ENCODE peak calls at places on chromosomes 3 and 15, in nine cellular contexts. R is heart left ventricle; L is IMR-90; W is AML-193; B is activated naive CD4-positive, alpha-beta T cell treated with anti-CD3 and anti-CD28 coated beads, Interleukin-2, amount 50 U/mL, for 72 hours; S is left colon; G is Calu3; E is activated CD4-positive, alpha-beta T cell treated with anti-CD3 and anti-CD28 coated beads, Interleukin-2, amount 10 ng/mL, durations not matched to agents 7 days and 5 days; X is BE2C. H is an unnamed sample.

GRCh38 chr3:1600206-1600605 is 498.5 kb upstream of the CNTN4 start:
- DNase-seq in R (no peak), L (no peak), W (no peak), B (no peak), S (no peak), G (no peak), E (no peak), X (no peak), H (no peak)

GRCh38 chr3:129162729-129163579 is 2.1 kb upstream of the ISY1 start:
- DNase-seq in R (no peak), L (no peak), W (peak; percentile 22), B (peak; percentile 19), S (no peak), G (peak; percentile 30), E (peak; percentile 22), X (no peak), H (no peak)

GRCh38 chr3:96622878-96623277 is 191.5 kb upstream of the EPHA6 start:
- DNase-seq in R (no peak), L (no peak), W (no peak), B (no peak), S (no peak), G (no peak), E (no peak), X (no peak), H (no peak)

GRCh38 chr15:63818191-63818590 is 15.6 kb downstream of the HERC1 start:
- DNase-seq in R (no peak), L (peak; percentile 22), W (no peak), B (no peak), S (no peak), G (no peak), E (peak; percentile 35), X (no peak), H (no peak)

GRCh38 chr3:15317164-15317477 is 15.3 kb downstream of the SH3BP5 start:
- DNase-seq in R (peak; percentile 47), L (peak; percentile 57), W (no peak), B (no peak), S (no peak), G (no peak), E (no peak), X (no peak), H (no peak)

GRCh38 chr15:29433050-29433318 is 163.4 kb upstream of the NSMCE3 start:
- DNase-seq in R (no peak), L (no peak), W (no peak), B (no peak), S (no peak), G (no peak), E (no peak), X (no peak), H (no peak)

GRCh38 chr3:17235311-17235710 is 350.6 kb downstream of the PLCL2 start:
- DNase-seq in R (no peak), L (no peak), W (no peak), B (no peak), S (no peak), G (no peak), E (no peak), X (no peak), H (no peak)

GRCh38 chr15:76310470-76311070 is 699 bp downstream of the ETFA start:
- DNase-seq in R (no peak), L (no peak), W (peak; percentile 35), B (no peak), S (no peak), G (no peak), E (peak; percentile 16), X (peak; percentile 28), H (no peak)

GRCh38 chr15:67025719-67026118 is 39.7 kb upstream of the SMAD3 start:
- DNase-seq in R (peak; percentile 58), L (peak; percentile 51), W (peak; percentile 65), B (no peak), S (peak; percentile 46), G (peak; percentile 40), E (no peak), X (peak; percentile 46), H (peak; percentile 60)

GRCh38 chr15:34753236-34753894 is 1.4 kb downstream of the GJD2 start:
- DNase-seq in R (peak; percentile 34), L (peak; percentile 71), W (no peak), B (no peak), S (no peak), G (no peak), E (no peak), X (no peak), H (peak; percentile 27)

GRCh38 chr15:70492240-70493177 is 270.8 kb downstream of the UACA start:
- DNase-seq in R (peak; percentile 70), L (peak; percentile 81), W (peak; percentile 90), B (peak; percentile 82), S (peak; percentile 64), G (peak; percentile 84), E (peak; percentile 93), X (peak; percentile 74), H (peak; percentile 68)

GRCh38 chr3:52782412-52783210 is 5.2 kb downstream of the ITIH1 start:
- DNase-seq in R (no peak), L (no peak), W (no peak), B (no peak), S (no peak), G (no peak), E (no peak), X (no peak), H (no peak)

GRCh38 chr15:27341780-27342343 is 370.9 kb downstream of the GABRG3 start:
- DNase-seq in R (no peak), L (no peak), W (no peak), B (no peak), S (no peak), G (no peak), E (no peak), X (no peak), H (no peak)

GRCh38 chr3:160296591-160296990 is 71.4 kb downstream of the C3orf80 start:
- DNase-seq in R (no peak), L (peak; percentile 28), W (no peak), B (no peak), S (no peak), G (no peak), E (no peak), X (no peak), H (no peak)

GRCh38 chr3:140863481-140864084 is 78.1 kb upstream of the SLC25A36 start:
- DNase-seq in R (no peak), L (peak; percentile 39), W (peak; percentile 44), B (peak; percentile 65), S (peak; percentile 52), G (peak; percentile 84), E (peak; percentile 66), X (peak; percentile 68), H (peak; percentile 57)

GRCh38 chr15:68025860-68026424 is 28.2 kb upstream of the PIAS1 start:
- DNase-seq in R (no peak), L (peak; percentile 37), W (no peak), B (no peak), S (no peak), G (no peak), E (no peak), X (no peak), H (no peak)

GRCh38 chr3:52314495-52314894 is 1.6 kb upstream of the DNAH1 start:
- DNase-seq in R (no peak), L (no peak), W (no peak), B (no peak), S (no peak), G (no peak), E (no peak), X (no peak), H (no peak)

GRCh38 chr3:188296761-188297689 is 143.1 kb downstream of the LPP start:
- DNase-seq in R (peak; percentile 30), L (peak; percentile 83), W (peak; percentile 99), B (no peak), S (no peak), G (peak; percentile 66), E (no peak), X (no peak), H (peak; percentile 49)

GRCh38 chr15:41483115-41483514 is 10.6 kb upstream of the ITPKA start:
- DNase-seq in R (no peak), L (no peak), W (no peak), B (no peak), S (no peak), G (no peak), E (peak; percentile 41), X (no peak), H (no peak)

GRCh38 chr3:172201136-172201989 is 162.0 kb downstream of the FNDC3B start:
- DNase-seq in R (peak; percentile 91), L (peak; percentile 98), W (no peak), B (no peak), S (peak; percentile 77), G (no peak), E (no peak), X (peak; percentile 86), H (peak; percentile 74)

GRCh38 chr3:100978036-100978659 is 15.1 kb downstream of the ABI3BP start:
- DNase-seq in R (no peak), L (no peak), W (no peak), B (no peak), S (no peak), G (no peak), E (no peak), X (no peak), H (no peak)

GRCh38 chr3:130963878-130964277 is 62.7 kb downstream of the ASTE1 start:
- DNase-seq in R (no peak), L (peak; percentile 98), W (peak; percentile 21), B (no peak), S (no peak), G (peak; percentile 72), E (no peak), X (no peak), H (no peak)

GRCh38 chr3:195451373-195452000 is 8.7 kb upstream of the ACAP2 start:
- DNase-seq in R (no peak), L (no peak), W (no peak), B (no peak), S (no peak), G (no peak), E (no peak), X (no peak), H (no peak)

GRCh38 chr3:182725372-182726251 is 67.7 kb upstream of the ATP11B start:
- DNase-seq in R (no peak), L (no peak), W (no peak), B (no peak), S (peak; percentile 48), G (no peak), E (no peak), X (peak; percentile 43), H (no peak)

GRCh38 chr3:12522721-12523120 is 22.6 kb downstream of the MKRN2OS start:
- DNase-seq in R (peak; percentile 81), L (no peak), W (no peak), B (no peak), S (no peak), G (no peak), E (no peak), X (no peak), H (peak; percentile 29)

GRCh38 chr15:43346305-43346704 is 15.9 kb upstream of the LCMT2 start:
- DNase-seq in R (no peak), L (no peak), W (no peak), B (no peak), S (no peak), G (no peak), E (peak; percentile 18), X (no peak), H (no peak)